ENCODE peak calls at places on chromosomes 7 and 10, in ten cellular contexts. W, D, L, H, V, T, S, J, M and R are unnamed samples.

GRCh38 chr7:158840604-158841003 is 11.3 kb upstream of the ESYT2 start:
- DNase-seq in W (no peak), D (no peak), L (no peak), H (no peak), V (no peak), T (no peak), S (no peak), J (no peak), M (no peak), R (no peak)

GRCh38 chr7:42606217-42606905 is 305.5 kb downstream of the C7orf25 start:
- DNase-seq in W (no peak), D (peak; percentile 28), L (no peak), H (no peak), V (no peak), T (no peak), S (no peak), J (no peak), M (no peak), R (no peak)

GRCh38 chr10:110852897-110853296 is 18.8 kb upstream of the PDCD4 start:
- DNase-seq in W (no peak), D (no peak), L (no peak), H (no peak), V (no peak), T (no peak), S (no peak), J (no peak), M (no peak), R (no peak)

GRCh38 chr7:100465299-100465698 is 1.2 kb upstream of the SPACDR start:
- DNase-seq in W (no peak), D (no peak), L (no peak), H (no peak), V (no peak), T (no peak), S (no peak), J (no peak), M (no peak), R (no peak)

GRCh38 chr10:88810196-88810961 is 7.8 kb downstream of the LIPM start:
- DNase-seq in W (peak; percentile 73), D (peak; percentile 76), L (peak; percentile 43), H (peak; percentile 82), V (peak; percentile 62), T (no peak), S (no peak), J (peak; percentile 85), M (peak; percentile 78), R (peak; percentile 81)

GRCh38 chr7:41573881-41574280 is 129.0 kb downstream of the INHBA start:
- DNase-seq in W (no peak), D (no peak), L (no peak), H (peak; percentile 20), V (no peak), T (no peak), S (no peak), J (peak; percentile 28), M (no peak), R (no peak)

GRCh38 chr7:37765872-37766525 is 82.4 kb upstream of the NME8 start:
- DNase-seq in W (peak; percentile 45), D (no peak), L (no peak), H (no peak), V (no peak), T (no peak), S (no peak), J (no peak), M (peak; percentile 86), R (peak; percentile 3)

GRCh38 chr7:37853468-37853867 is 5.1 kb downstream of the NME8 start:
- DNase-seq in W (peak; percentile 3), D (no peak), L (no peak), H (peak; percentile 12), V (no peak), T (no peak), S (no peak), J (no peak), M (peak; percentile 54), R (peak; percentile 17)

GRCh38 chr7:85480666-85481065 is 293.8 kb upstream of the SEMA3D start:
- DNase-seq in W (no peak), D (no peak), L (no peak), H (no peak), V (no peak), T (no peak), S (no peak), J (no peak), M (no peak), R (no peak)

GRCh38 chr7:3518546-3518945 is 217.5 kb downstream of the SDK1 start:
- DNase-seq in W (no peak), D (no peak), L (peak; percentile 25), H (no peak), V (no peak), T (no peak), S (no peak), J (peak; percentile 41), M (no peak), R (no peak)

GRCh38 chr10:20623561-20623960 is 273.6 kb downstream of the NEBL start:
- DNase-seq in W (no peak), D (no peak), L (no peak), H (no peak), V (no peak), T (no peak), S (no peak), J (no peak), M (no peak), R (no peak)

GRCh38 chr10:5546891-5547683 is 22.3 kb downstream of the CALML3 start:
- DNase-seq in W (no peak), D (no peak), L (peak; percentile 52), H (no peak), V (no peak), T (peak; percentile 73), S (no peak), J (peak; percentile 50), M (no peak), R (no peak)
- H3K4me3 ChIP-seq in W (no peak overlapping the region), D (no peak overlapping the region), L (no peak overlapping the region), H (no peak overlapping the region), V (no peak overlapping the region), T (no peak overlapping the region), S (no peak overlapping the region), J (no peak overlapping the region), M (no peak overlapping the region), R (no peak overlapping the region)

GRCh38 chr10:79440281-79440680 is 5.1 kb downstream of the ZCCHC24 start:
- DNase-seq in W (no peak), D (no peak), L (no peak), H (no peak), V (no peak), T (no peak), S (no peak), J (no peak), M (no peak), R (no peak)

GRCh38 chr10:79441433-79441832 is 4.0 kb downstream of the ZCCHC24 start:
- DNase-seq in W (no peak), D (no peak), L (no peak), H (no peak), V (no peak), T (no peak), S (no peak), J (no peak), M (no peak), R (no peak)

GRCh38 chr10:79444243-79445119 is 943 bp downstream of the ZCCHC24 start:
- DNase-seq in W (peak; percentile 45), D (peak; percentile 90), L (peak; percentile 43), H (peak; percentile 75), V (no peak), T (peak; percentile 78), S (peak; percentile 69), J (peak; percentile 67), M (peak; percentile 51), R (no peak)

GRCh38 chr10:79443338-79444242 is 1.8 kb downstream of the ZCCHC24 start:
- DNase-seq in W (no peak), D (peak; percentile 31), L (no peak), H (peak; percentile 23), V (no peak), T (no peak), S (no peak), J (no peak), M (no peak), R (no peak)

GRCh38 chr10:79442171-79443040 is 3.0 kb downstream of the ZCCHC24 start:
- DNase-seq in W (no peak), D (no peak), L (no peak), H (no peak), V (no peak), T (no peak), S (no peak), J (no peak), M (no peak), R (no peak)
- H3K4me3 ChIP-seq in W (no peak overlapping the region), D (peak overlapping the region; percentile 87), L (no peak overlapping the region), H (no peak overlapping the region), V (peak overlapping the region; percentile 58), T (no peak overlapping the region), S (no peak overlapping the region), J (peak overlapping the region; percentile 93), M (no peak overlapping the region), R (no peak overlapping the region)

GRCh38 chr10:102644066-102644645 is at the start of gene TRIM8:
- DNase-seq in W (peak; percentile 75), D (no peak), L (no peak), H (peak; percentile 50), V (no peak), T (peak; percentile 64), S (no peak), J (no peak), M (peak; percentile 76), R (no peak)

GRCh38 chr10:102643346-102644065 is 773 bp upstream of the TRIM8 start:
- DNase-seq in W (peak; percentile 39), D (peak; percentile 76), L (peak; percentile 70), H (peak; percentile 88), V (no peak), T (peak; percentile 67), S (peak; percentile 83), J (peak; percentile 78), M (peak; percentile 69), R (no peak)

GRCh38 chr10:102645741-102646609 is 1.7 kb downstream of the TRIM8 start:
- DNase-seq in W (peak; percentile 89), D (peak; percentile 99), L (peak; percentile 87), H (peak; percentile 97), V (peak; percentile 96), T (peak; percentile 80), S (peak; percentile 90), J (peak; percentile 95), M (peak; percentile 93), R (peak; percentile 66)

GRCh38 chr10:102645388-102645740 is 1.1 kb downstream of the TRIM8 start:
- DNase-seq in W (peak; percentile 76), D (peak; percentile 85), L (peak; percentile 53), H (no peak), V (no peak), T (peak; percentile 86), S (peak; percentile 83), J (no peak), M (peak; percentile 76), R (no peak)

GRCh38 chr10:102644646-102645387 is 538 bp downstream of the TRIM8 start:
- DNase-seq in W (peak; percentile 91), D (peak; percentile 70), L (peak; percentile 43), H (peak; percentile 75), V (no peak), T (peak; percentile 89), S (peak; percentile 86), J (peak; percentile 61), M (peak; percentile 91), R (peak; percentile 76)
- H3K4me3 ChIP-seq in W (peak overlapping the region; percentile 84), D (peak overlapping the region; percentile 84), L (peak overlapping the region; percentile 85), H (peak overlapping the region; percentile 74), V (peak overlapping the region; percentile 95), T (peak overlapping the region; percentile 81), S (peak overlapping the region; percentile 69), J (peak overlapping the region; percentile 95), M (peak overlapping the region; percentile 90), R (peak overlapping the region; percentile 68)

DNA sequence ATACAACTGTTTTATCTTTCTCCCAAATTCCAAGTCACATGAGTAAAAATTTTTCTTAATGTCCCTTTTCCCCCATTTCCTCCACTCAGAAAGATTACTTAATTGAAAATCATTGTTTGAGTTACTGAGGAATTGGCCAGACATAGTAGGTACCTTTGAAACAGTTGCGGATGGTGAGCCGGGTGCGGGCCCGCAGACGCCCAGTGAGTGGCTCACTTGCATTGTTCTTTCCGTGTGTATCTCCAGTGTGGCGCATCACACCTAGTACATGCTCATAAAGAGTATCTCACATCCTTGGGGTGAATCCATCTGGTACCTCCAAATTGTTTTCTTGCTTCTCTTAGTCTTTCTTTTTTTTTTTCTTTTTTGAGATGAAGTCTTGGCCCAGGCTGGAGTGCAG is 14.3 kb downstream of the TRRAP start:
- DNase-seq in W (no peak), D (no peak), L (no peak), H (no peak), V (no peak), T (no peak), S (no peak), J (no peak), M (no peak), R (no peak)
- H3K4me3 ChIP-seq in W (no peak overlapping the region), D (no peak overlapping the region), L (no peak overlapping the region), H (no peak overlapping the region), V (no peak overlapping the region), T (no peak overlapping the region), S (no peak overlapping the region), J (no peak overlapping the region), M (no peak overlapping the region), R (no peak overlapping the region)